ENCODE peak calls at places on chromosome 9, in five cellular contexts. J is progenitor cell of endocrine pancreas, B is heart right ventricle, O is HEK293T, S is NCI-H774. P is an unnamed sample.
A peak's percentile ranks its signal among the peaks of the same experiment; 100 is the strongest.

GRCh38 chr9:79408200-79408599 is 163.6 kb upstream of the TLE4 start:
- DNase-seq in S (no peak), J (no peak), O (peak; percentile 53), B (no peak), P (no peak)

GRCh38 chr9:34501889-34502425 is 20.8 kb downstream of the ENHO start:
- DNase-seq in J (no peak), B (peak; percentile 38), O (no peak), S (no peak), P (no peak)

GRCh38 chr9:95551406-95551805 is 34.6 kb upstream of the PTCH1 start:
- DNase-seq in O (no peak), B (no peak), S (no peak), J (no peak), P (no peak)

GRCh38 chr9:127521919-127522304 is 70.6 kb downstream of the LRSAM1 start:
- DNase-seq in B (peak; percentile 63), S (no peak), J (no peak), O (no peak), P (no peak)

GRCh38 chr9:38186372-38187115 is 117.5 kb upstream of the SHB start:
- DNase-seq in B (no peak), S (no peak), O (no peak), J (no peak), P (no peak)

GRCh38 chr9:33165263-33166151 is 1.6 kb downstream of the B4GALT1 start:
- DNase-seq in S (no peak), O (no peak), J (no peak), B (no peak), P (no peak)

GRCh38 chr9:93567271-93567959 is 9.0 kb upstream of the PHF2 start:
- DNase-seq in J (no peak), B (no peak), O (no peak), S (no peak), P (no peak)

GRCh38 chr9:111762546-111762945 is 32.2 kb downstream of the SHOC1 start:
- DNase-seq in J (no peak), O (no peak), S (no peak), B (no peak), P (no peak)

GRCh38 chr9:125142560-125143376 is 560 bp downstream of the SCAI start:
- DNase-seq in S (no peak), O (no peak), B (peak; percentile 19), J (peak; percentile 62), P (no peak)

GRCh38 chr9:84337252-84337651 is 3.3 kb downstream of the SLC28A3 start:
- DNase-seq in B (no peak), S (no peak), J (no peak), O (no peak), P (no peak)

GRCh38 chr9:81563020-81563407 is 126.3 kb downstream of the TLE1 start:
- DNase-seq in J (no peak), B (no peak), O (no peak), S (no peak), P (no peak)